ENCODE peak calls at places on chromosomes 7 and 10, in seven cellular contexts. L is astrocyte, G is tibial nerve, P is GM23338, N is A549, F is neural progenitor cell, I is lung. E is an unnamed sample.

GRCh38 chr10:96532523-96532922 is 18.8 kb upstream of the TLL2 start:
- DNase-seq in L (no peak), G (no peak), F (no peak), I (no peak), P (no peak), N (no peak), E (no peak)

GRCh38 chr7:34675749-34676374 is 17.8 kb downstream of the NPSR1 start:
- DNase-seq in P (peak; percentile 75), G (no peak), L (no peak), N (peak; percentile 32), I (no peak), F (peak; percentile 60), E (peak; percentile 24)

GRCh38 chr7:37045786-37046185 is 321.5 kb upstream of the AOAH start:
- DNase-seq in I (no peak), N (no peak), L (no peak), G (no peak), F (peak; percentile 7), P (no peak), E (peak; percentile 17)

GRCh38 chr7:24732646-24733413 is 24.4 kb downstream of the GSDME start:
- DNase-seq in N (peak; percentile 71), L (peak; percentile 66), I (no peak), G (no peak), P (no peak), F (no peak), E (peak; percentile 55)

GRCh38 chr7:22718200-22718711 is 8.7 kb upstream of the IL6 start:
- DNase-seq in I (no peak), F (peak; percentile 46), P (no peak), L (peak; percentile 94), N (peak; percentile 76), G (no peak), E (peak; percentile 86)

GRCh38 chr10:80412521-80412920 is 4.2 kb downstream of the PRXL2A start:
- DNase-seq in G (no peak), L (no peak), P (no peak), I (no peak), N (no peak), F (no peak), E (no peak)

GRCh38 chr10:63375859-63376258 is 89.9 kb downstream of the JMJD1C start:
- DNase-seq in L (no peak), F (no peak), I (no peak), G (no peak), P (no peak), N (no peak), E (no peak)

GRCh38 chr10:110529596-110530011 is 31.9 kb downstream of the DUSP5 start:
- DNase-seq in P (peak; percentile 79), N (no peak), I (peak; percentile 36), F (no peak), L (no peak), G (no peak), E (no peak)

GRCh38 chr10:131786756-131787605 is 113.8 kb upstream of the PPP2R2D start:
- DNase-seq in G (peak; percentile 55), L (peak; percentile 4), F (peak; percentile 70), N (peak; percentile 45), P (peak; percentile 68), I (no peak), E (peak; percentile 61)

GRCh38 chr10:84540617-84541288 is 212.4 kb downstream of the CCSER2 start:
- DNase-seq in F (peak; percentile 89), P (peak; percentile 91), G (peak; percentile 25), N (peak; percentile 53), L (peak; percentile 31), I (peak; percentile 73), E (peak; percentile 62)

GRCh38 chr10:132364594-132364970 is 32.4 kb upstream of the PWWP2B start:
- DNase-seq in G (no peak), P (no peak), L (peak; percentile 48), F (no peak), N (no peak), I (no peak), E (no peak)

GRCh38 chr7:46291064-46291463 is 370.0 kb upstream of the IGFBP3 start:
- DNase-seq in L (peak; percentile 59), N (no peak), I (no peak), F (no peak), P (no peak), G (no peak), E (peak; percentile 43)

GRCh38 chr10:91552260-91552659 is 80.6 kb downstream of the PPP1R3C start:
- DNase-seq in P (no peak), I (no peak), N (no peak), L (no peak), F (peak; percentile 9), G (no peak), E (no peak)

GRCh38 chr7:43234968-43235367 is 122.5 kb downstream of the HECW1 start:
- DNase-seq in I (no peak), L (no peak), P (no peak), N (no peak), F (no peak), G (no peak), E (no peak)

GRCh38 chr7:768881-769504 is 41.9 kb upstream of the PRKAR1B start:
- DNase-seq in P (peak; percentile 77), L (no peak), F (peak; percentile 68), N (no peak), G (no peak), I (no peak), E (peak; percentile 30)
- TF ChIP-seq CTCF in P (peak; percentile 42), L (no peak), F (peak; percentile 39), N (no peak), G (no peak), I (no peak), E (peak; percentile 4)

GRCh38 chr10:93334181-93334580 is 148.0 kb downstream of the MYOF start:
- DNase-seq in L (no peak), P (no peak), G (no peak), N (no peak), F (no peak), I (no peak), E (no peak)

GRCh38 chr10:93337309-93337721 is 144.8 kb downstream of the MYOF start:
- DNase-seq in G (no peak), P (no peak), L (no peak), I (no peak), F (no peak), N (no peak), E (no peak)

GRCh38 chr10:93334901-93335312 is 147.2 kb downstream of the MYOF start:
- DNase-seq in L (peak; percentile 49), G (no peak), N (no peak), P (peak; percentile 38), F (no peak), I (no peak), E (no peak)

GRCh38 chr10:93336110-93336509 is 146.0 kb downstream of the MYOF start:
- DNase-seq in F (no peak), N (no peak), G (no peak), I (no peak), P (no peak), L (no peak), E (no peak)

DNA sequence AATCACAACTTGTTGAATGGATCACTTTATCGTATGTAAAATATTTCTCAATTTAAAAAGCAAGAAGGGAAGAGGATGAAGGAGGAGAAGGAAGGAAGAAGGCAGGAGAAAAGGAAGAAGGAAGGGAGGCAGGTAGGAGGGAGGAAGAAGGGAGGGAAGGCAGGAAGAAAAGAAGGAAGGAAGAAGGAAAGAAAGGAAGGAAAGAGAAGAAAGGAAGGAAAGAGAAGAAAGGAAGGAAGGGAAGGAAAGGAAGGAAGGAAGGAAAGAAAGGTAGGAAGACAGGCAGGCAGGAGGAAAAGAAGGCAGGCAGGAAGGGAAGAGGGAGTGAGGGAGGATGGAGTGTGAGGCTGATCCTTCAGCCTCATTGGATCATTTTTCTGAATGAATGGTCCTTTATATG is 145.5 kb downstream of the MYOF start:
- DNase-seq in L (no peak), G (no peak), F (no peak), N (no peak), I (no peak), P (no peak), E (no peak)
- H3K4me1 ChIP-seq in L (peaks cover 22% of the 10 kb centered on the region), G (no peaks in the 10 kb centered on the region), F (peaks cover 9% of the 10 kb centered on the region), N (no peaks in the 10 kb centered on the region), I (no peaks in the 10 kb centered on the region), P (peaks cover 15% of the 10 kb centered on the region), E (no peaks in the 10 kb centered on the region)

GRCh38 chr7:150975536-150976285 is 2.4 kb downstream of the KCNH2 start:
- DNase-seq in F (no peak), G (no peak), L (no peak), N (no peak), P (no peak), I (no peak), E (no peak)
- H3K4me3 ChIP-seq in F (peak overlapping the region; percentile 71), G (no peak overlapping the region), L (no peak overlapping the region), N (peak overlapping the region; percentile 83), P (peak overlapping the region; percentile 82), I (no peak overlapping the region), E (peak overlapping the region; percentile 82)

GRCh38 chr7:98354052-98354451 is 46.8 kb downstream of the BAIAP2L1 start:
- DNase-seq in F (no peak), I (no peak), L (no peak), G (no peak), N (peak; percentile 48), P (no peak), E (no peak)

GRCh38 chr7:98352621-98353020 is 48.3 kb downstream of the BAIAP2L1 start:
- DNase-seq in F (no peak), G (no peak), N (peak; percentile 93), P (no peak), I (no peak), L (peak; percentile 48), E (no peak)

GRCh38 chr7:98346515-98347069 is 54.3 kb downstream of the BAIAP2L1 start:
- DNase-seq in I (no peak), F (no peak), G (no peak), N (no peak), P (no peak), L (no peak), E (no peak)

GRCh38 chr7:98351136-98351535 is 49.8 kb downstream of the BAIAP2L1 start:
- DNase-seq in P (no peak), L (no peak), I (no peak), G (no peak), N (no peak), F (no peak), E (no peak)

GRCh38 chr7:98348726-98349474 is 52.0 kb downstream of the BAIAP2L1 start:
- DNase-seq in G (no peak), I (peak; percentile 44), N (peak; percentile 62), F (no peak), P (peak; percentile 17), L (no peak), E (no peak)
- TF ChIP-seq CTCF in G (no peak), I (no peak), N (no peak), F (no peak), P (no peak), L (no peak), E (no peak)

DNA sequence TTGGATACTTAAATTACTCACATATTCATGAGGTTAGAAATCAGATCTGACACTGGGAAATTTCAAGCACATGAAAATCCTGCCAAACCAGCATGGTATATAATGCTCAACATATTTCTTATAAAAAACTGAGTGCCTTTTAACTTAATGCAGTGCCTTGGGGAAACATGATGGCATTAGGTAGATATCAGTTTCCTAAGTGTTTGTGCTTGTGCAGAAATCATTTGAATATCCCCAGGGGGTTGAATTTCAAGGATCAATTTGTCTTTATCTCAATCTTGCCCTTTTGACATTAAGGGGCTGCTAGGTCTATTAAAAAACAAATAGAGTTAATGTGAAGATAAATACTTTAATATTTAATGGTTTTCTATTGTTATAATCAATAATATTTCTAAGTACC is 396.3 kb downstream of the SORCS1 start:
- DNase-seq in L (no peak), G (no peak), I (no peak), N (no peak), P (no peak), F (no peak), E (no peak)
- H3K4me1 ChIP-seq in L (no peaks in the 10 kb centered on the region), G (no peaks in the 10 kb centered on the region), I (no peaks in the 10 kb centered on the region), N (no peaks in the 10 kb centered on the region), P (peaks cover 8% of the 10 kb centered on the region), F (peaks cover 36% of the 10 kb centered on the region), E (no peaks in the 10 kb centered on the region)